ENCODE peak calls at places on chromosomes 11 and 22, in four cellular contexts. V is mesenchymal stem cell, Y is neuronal stem cell, P is H9. X is an unnamed sample.

GRCh38 chr11:64140101-64140500 is 25.8 kb downstream of the MACROD1 start:
- DNase-seq in V (no peak), Y (no peak), P (no peak), X (no peak)

GRCh38 chr11:133905677-133906156 is 51.1 kb downstream of the IGSF9B start:
- DNase-seq in P (no peak), V (no peak), Y (no peak), X (no peak)

GRCh38 chr11:61361237-61361636 is 445 bp downstream of the CYB561A3 start:
- DNase-seq in Y (no peak), V (no peak), P (no peak), X (no peak)

GRCh38 chr11:28770806-28771205 is 662.6 kb downstream of the METTL15 start:
- DNase-seq in V (no peak), Y (no peak), P (no peak), X (no peak)

GRCh38 chr11:119916568-119916967 is 187.6 kb upstream of the NECTIN1 start:
- DNase-seq in P (no peak), Y (no peak), V (no peak), X (peak)

GRCh38 chr11:12089473-12089872 is 20.9 kb upstream of the MICAL2 start:
- DNase-seq in V (peak), Y (no peak), P (no peak), X (no peak)

GRCh38 chr22:41762980-41763779 is 37.3 kb upstream of the CCDC134 start:
- DNase-seq in P (peak), V (no peak), Y (peak), X (no peak)

GRCh38 chr11:74138021-74138420 is 32.8 kb downstream of the C2CD3 start:
- DNase-seq in V (no peak), Y (no peak), P (no peak), X (no peak)

GRCh38 chr11:68021167-68021787 is 9.2 kb upstream of the NDUFS8 start:
- DNase-seq in P (peak), Y (no peak), V (no peak), X (peak)

GRCh38 chr11:63682045-63682915 is 980 bp downstream of the RTN3 start:
- DNase-seq in V (peak), P (peak), Y (peak), X (peak)

GRCh38 chr11:313787-314547 is at the start of gene IFITM1:
- DNase-seq in V (peak), P (no peak), Y (no peak), X (peak)

GRCh38 chr11:34053161-34053686 is 1.7 kb downstream of the CAPRIN1 start:
- DNase-seq in V (peak), Y (peak), P (peak), X (peak)

GRCh38 chr11:35619030-35619753 is 932 bp downstream of the FJX1 start:
- DNase-seq in P (peak), Y (peak), V (peak), X (peak)

GRCh38 chr11:103682318-103683184 is 353.9 kb upstream of the DDI1 start:
- DNase-seq in V (peak), Y (peak), P (peak), X (peak)

GRCh38 chr11:118211006-118211405 is 13.8 kb downstream of the JAML start:
- DNase-seq in Y (peak), P (peak), V (no peak), X (peak)

GRCh38 chr22:37387793-37388192 is 39.5 kb downstream of the ELFN2 start:
- DNase-seq in V (no peak), Y (no peak), P (no peak), X (no peak)

GRCh38 chr11:1203505-1204271 is 19.2 kb upstream of the MUC5B start:
- DNase-seq in V (no peak), Y (no peak), P (peak), X (no peak)

GRCh38 chr11:132405728-132406127 is 1035.3 kb downstream of the NTM start:
- DNase-seq in Y (no peak), V (no peak), P (peak), X (no peak)

GRCh38 chr22:46256358-46256958 is 6.4 kb upstream of the CDPF1 start:
- DNase-seq in P (no peak), V (peak), Y (no peak), X (no peak)

GRCh38 chr11:29623144-29623722 is 393.6 kb downstream of the KCNA4 start:
- DNase-seq in P (peak), V (no peak), Y (peak), X (no peak)

GRCh38 chr11:214083-214482 is 6.6 kb downstream of the RIC8A start:
- DNase-seq in Y (no peak), P (no peak), V (no peak), X (no peak)

GRCh38 chr22:42228480-42228879 is 42.0 kb downstream of the TCF20 start:
- DNase-seq in Y (no peak), V (no peak), P (no peak), X (no peak)

GRCh38 chr11:67507242-67507890 is 596 bp downstream of the CDK2AP2 start:
- DNase-seq in P (peak), Y (no peak), V (no peak), X (peak)

GRCh38 chr11:92141159-92141558 is 83.5 kb upstream of the FAT3 start:
- DNase-seq in P (no peak), Y (no peak), V (no peak), X (no peak)

GRCh38 chr22:35664955-35665577 is 16.8 kb downstream of the APOL6 start:
- DNase-seq in P (no peak), V (no peak), Y (no peak), X (peak)

GRCh38 chr11:96396637-96397036 is 6.8 kb downstream of the JRKL start:
- DNase-seq in V (no peak), Y (no peak), P (no peak), X (peak)

GRCh38 chr11:34269031-34269430 is 88.8 kb downstream of the ABTB2 start:
- DNase-seq in V (no peak), Y (no peak), P (no peak), X (no peak)

GRCh38 chr11:114034956-114035355 is 24.6 kb upstream of the ZBTB16 start:
- DNase-seq in P (no peak), V (no peak), Y (no peak), X (no peak)

GRCh38 chr11:56292154-56292553 is at the start of gene OR8H1:
- DNase-seq in P (no peak), V (no peak), Y (no peak), X (no peak)

DNA sequence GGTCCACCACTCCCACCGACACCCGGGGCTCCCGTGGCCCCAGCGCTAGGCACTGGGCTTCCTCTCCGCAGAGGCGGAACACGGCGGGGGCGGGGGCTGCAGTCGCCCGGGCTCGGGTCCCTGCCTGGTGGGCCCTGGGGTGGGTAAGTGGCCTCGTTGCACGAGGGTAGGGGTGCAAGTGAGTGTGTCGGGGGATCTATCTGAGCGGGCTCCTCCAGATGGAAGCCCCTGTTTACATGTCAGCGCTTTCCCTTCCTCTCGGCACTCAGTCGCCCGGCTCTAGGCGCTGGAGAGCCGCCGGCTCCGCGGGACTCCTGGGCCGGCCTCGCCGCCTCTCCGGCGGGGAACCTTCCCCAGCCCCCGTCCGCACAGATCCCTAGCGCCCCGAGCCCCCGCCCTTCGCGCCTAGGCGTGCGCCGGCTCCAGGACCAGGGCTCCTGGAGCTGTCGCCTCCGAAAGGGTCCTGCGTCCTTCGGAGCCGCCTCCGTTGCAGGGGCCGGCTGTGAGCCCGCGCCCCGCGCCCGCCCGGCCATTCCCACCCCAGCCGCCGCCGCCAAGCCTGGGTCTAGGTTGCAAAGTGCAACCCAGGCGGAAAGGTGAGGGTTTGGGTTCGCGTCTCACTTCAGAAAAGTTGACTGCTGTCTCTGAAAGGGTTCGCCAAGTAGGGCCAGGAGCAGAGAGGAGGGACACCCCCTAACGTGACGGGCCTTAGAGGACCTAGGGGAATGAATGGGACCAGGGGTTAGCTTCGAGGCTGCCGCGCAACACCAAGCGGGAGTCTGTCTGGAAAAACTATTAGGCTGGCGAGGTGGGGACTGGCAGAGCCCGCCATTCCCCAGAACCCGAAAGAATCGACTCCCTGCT is 978 bp downstream of the FLI1 start:
- DNase-seq in V (no peak), P (peak), Y (no peak), X (no peak)
- H4K91ac ChIP-seq in V (peak), P (no peak), Y (no peak), X (peak)

GRCh38 chr22:22058649-22059475 is 76.3 kb upstream of the TOP3B start:
- DNase-seq in Y (no peak), V (no peak), P (no peak), X (no peak)

GRCh38 chr22:22061085-22062077 is 78.8 kb upstream of the TOP3B start:
- DNase-seq in Y (no peak), P (no peak), V (peak), X (no peak)

GRCh38 chr22:22060200-22061084 is 77.9 kb upstream of the TOP3B start:
- DNase-seq in V (peak), P (peak), Y (peak), X (peak)

GRCh38 chr22:22059476-22060002 is 77.0 kb upstream of the TOP3B start:
- DNase-seq in Y (no peak), P (no peak), V (no peak), X (no peak)

GRCh38 chr22:22057617-22058378 is 75.2 kb upstream of the TOP3B start:
- DNase-seq in Y (no peak), V (no peak), P (no peak), X (no peak)
- H3K9ac ChIP-seq in Y (no peak), V (no peak), P (no peak), X (no peak)

DNA sequence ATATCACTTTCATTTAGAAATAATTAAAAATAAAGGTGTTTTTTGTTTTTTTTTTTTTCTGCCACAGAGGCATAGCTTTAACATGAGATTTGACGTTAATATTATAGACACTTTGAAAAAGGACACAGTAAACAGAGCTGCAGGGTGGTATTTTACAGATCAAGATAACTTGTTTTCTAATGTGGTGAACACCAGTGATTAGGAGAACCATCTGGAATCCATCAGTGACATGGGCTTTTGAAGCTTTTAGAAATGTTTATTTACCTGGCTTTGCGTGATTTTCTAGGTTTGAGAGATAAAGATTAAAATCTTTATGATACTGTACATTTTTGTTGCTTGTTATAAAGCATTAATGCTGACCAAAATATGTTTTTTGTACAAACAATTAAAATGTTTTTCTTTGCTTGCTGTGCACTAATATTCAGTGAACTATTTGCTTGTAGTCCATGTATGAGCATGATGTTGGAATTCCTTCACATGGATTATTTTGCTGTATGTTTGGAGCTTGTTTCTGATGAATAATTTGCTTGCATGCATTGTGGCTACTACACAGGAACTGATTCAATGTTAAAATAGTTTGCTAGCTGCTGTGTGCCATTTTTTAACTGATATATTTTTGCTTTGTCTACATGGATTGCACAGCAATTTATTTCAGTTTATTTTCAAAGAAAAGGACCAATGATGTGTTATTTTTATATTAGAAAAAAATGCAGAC is 352.1 kb upstream of the NARS2 start:
- DNase-seq in P (no peak), Y (no peak), V (no peak), X (no peak)
- H4K91ac ChIP-seq in P (no peak), Y (no peak), V (no peak), X (no peak)

GRCh38 chr11:3184732-3185347 is 19.7 kb upstream of the OSBPL5 start:
- DNase-seq in V (no peak), P (no peak), Y (no peak), X (no peak)
- H3K9ac ChIP-seq in V (no peak), P (no peak), Y (no peak), X (no peak)

GRCh38 chr11:122663764-122664163 is 8.2 kb downstream of the UBASH3B start:
- DNase-seq in V (peak), P (no peak), Y (no peak), X (no peak)
- H4K91ac ChIP-seq in V (no peak), P (no peak), Y (no peak), X (peak)

DNA sequence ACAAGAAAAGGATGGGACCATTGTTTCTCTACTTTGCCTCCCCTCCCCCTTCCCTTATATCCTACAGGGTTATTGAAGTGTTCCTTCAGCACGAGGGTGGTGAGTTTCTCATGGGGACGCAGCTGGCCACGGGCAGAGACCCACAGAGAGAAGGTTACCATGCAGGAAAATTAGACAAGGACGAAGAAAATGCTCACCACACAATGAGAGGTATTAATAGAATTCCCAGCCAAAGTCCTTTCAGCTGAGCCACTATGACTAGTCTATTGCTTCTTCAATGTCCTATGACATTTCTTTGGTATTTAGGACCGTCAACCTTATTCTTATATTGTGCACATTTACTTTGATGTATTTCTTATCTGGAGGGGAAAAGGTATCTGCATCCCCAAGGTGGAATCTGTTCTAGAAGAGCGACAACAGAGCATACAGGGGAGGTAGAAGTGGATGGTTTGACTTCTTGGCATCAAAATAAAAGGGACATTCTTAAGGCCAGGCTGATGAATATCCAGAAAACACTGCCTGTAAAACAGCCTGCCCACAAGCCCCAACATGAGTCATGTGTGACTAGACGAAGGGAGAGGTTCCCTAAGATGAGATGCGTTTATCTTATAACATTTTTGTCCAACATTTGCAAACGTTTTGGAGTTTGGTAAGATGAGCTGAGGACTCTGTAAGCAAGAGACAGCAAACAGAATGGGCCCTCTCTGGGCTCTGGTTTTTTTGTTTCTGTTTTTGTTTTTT is 209.8 kb upstream of the NARS2 start:
- DNase-seq in P (no peak), Y (no peak), V (peak), X (no peak)
- H3K9ac ChIP-seq in P (no peak), Y (no peak), V (no peak), X (no peak)

DNA sequence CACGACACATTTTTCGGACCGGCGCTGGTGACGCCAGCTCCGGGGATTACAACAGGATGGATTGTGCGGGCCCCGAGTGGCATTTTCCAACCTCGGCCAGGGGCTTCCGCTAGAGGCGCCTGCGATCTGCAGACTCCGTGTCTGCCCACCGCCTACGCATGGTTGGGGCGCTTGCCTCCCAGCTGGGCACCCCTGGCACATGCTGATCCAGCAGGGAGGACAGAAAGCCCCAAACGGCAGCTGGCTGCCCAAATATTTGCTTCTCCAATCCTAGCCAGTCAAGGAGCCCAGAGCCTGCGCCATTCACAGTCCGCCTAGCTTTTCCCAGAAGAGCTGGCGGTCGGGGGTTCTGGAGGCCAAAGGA is 418.0 kb downstream of the SOX6 start:
- DNase-seq in V (no peak), P (no peak), Y (no peak), X (no peak)
- H4K91ac ChIP-seq in V (no peak), P (no peak), Y (no peak), X (no peak)

DNA sequence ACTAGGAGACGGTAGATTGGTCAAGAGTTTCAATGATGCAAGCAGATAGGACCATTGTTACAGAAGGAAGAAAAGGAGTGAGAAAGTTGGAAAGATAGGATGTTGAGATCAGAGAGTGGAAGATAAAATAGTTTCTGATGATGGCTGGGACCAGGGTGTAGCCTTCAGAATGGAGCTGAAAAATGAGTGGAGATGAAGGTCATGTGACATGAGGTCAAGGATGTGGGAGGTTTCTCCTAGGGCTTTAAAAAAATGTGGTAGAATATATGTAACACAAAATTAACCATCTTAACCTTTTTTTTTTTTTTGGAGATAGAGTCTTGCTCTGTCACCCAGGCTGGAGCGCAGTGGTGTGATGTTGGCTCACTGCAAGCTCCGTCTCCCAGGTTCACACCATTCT is 18.3 kb upstream of the PEX26 start:
- DNase-seq in P (no peak), Y (no peak), V (no peak), X (no peak)
- H3K9ac ChIP-seq in P (no peak), Y (no peak), V (no peak), X (no peak)

GRCh38 chr11:70127653-70128434 is 49.7 kb downstream of the ANO1 start:
- DNase-seq in P (no peak), Y (no peak), V (no peak), X (no peak)
- H4K91ac ChIP-seq in P (no peak), Y (no peak), V (no peak), X (no peak)

X was measured in trophoblast cell.